ENCODE peak calls at places on chromosome X, in five cellular contexts. J is GM12878, U is HepG2, N is K562, T is SK-N-SH. P is an unnamed sample.

GRCh38 chrX:21376636-21377035 is 2.4 kb downstream of the CNKSR2 start:
- DNase-seq in J (no peak), U (no peak), N (no peak), T (no peak), P (no peak)

GRCh38 chrX:130020661-130021324 is 38.4 kb downstream of the BCORL1 start:
- DNase-seq in J (no peak), U (no peak), N (no peak), T (no peak), P (no peak)

GRCh38 chrX:149504226-149504914 is 736 bp downstream of the IDS start:
- DNase-seq in J (no peak), U (no peak), N (peak; percentile 37), T (peak; percentile 67), P (no peak)

GRCh38 chrX:14916017-14916674 is 42.9 kb downstream of the MOSPD2 start:
- DNase-seq in J (no peak), U (no peak), N (no peak), T (no peak), P (no peak)

GRCh38 chrX:108165349-108166111 is 74.0 kb downstream of the ATG4A start:
- DNase-seq in J (no peak), U (peak; percentile 33), N (peak; percentile 33), T (peak; percentile 19), P (peak; percentile 10)

GRCh38 chrX:1475881-1476280 is 23.2 kb upstream of the ASMTL start:
- DNase-seq in J (no peak), U (no peak), N (no peak), T (no peak), P (no peak)

GRCh38 chrX:37755073-37755472 is 24.8 kb upstream of the CYBB start:
- DNase-seq in J (peak; percentile 67), U (no peak), N (peak; percentile 27), T (no peak), P (no peak)

GRCh38 chrX:15269618-15270521 is at the start of gene ASB9:
- DNase-seq in J (no peak), U (peak; percentile 78), N (no peak), T (peak; percentile 45), P (peak; percentile 15)

GRCh38 chrX:66638591-66639500 is at the start of gene EDA2R:
- DNase-seq in J (peak; percentile 60), U (peak; percentile 85), N (no peak), T (peak; percentile 66), P (no peak)

GRCh38 chrX:6262959-6263358 is 34.3 kb upstream of the NLGN4X start:
- DNase-seq in J (no peak), U (no peak), N (no peak), T (no peak), P (no peak)

GRCh38 chrX:12263211-12263610 is 124.9 kb downstream of the FRMPD4 start:
- DNase-seq in J (no peak), U (no peak), N (no peak), T (no peak), P (no peak)

GRCh38 chrX:110004970-110005369 is 2.1 kb downstream of the TMEM164 start:
- DNase-seq in J (no peak), U (no peak), N (peak; percentile 14), T (no peak), P (no peak)

GRCh38 chrX:2627272-2627867 is 63.7 kb upstream of the CD99 start:
- DNase-seq in J (no peak), U (peak; percentile 71), N (peak; percentile 15), T (peak; percentile 19), P (no peak)

GRCh38 chrX:108712886-108713285 is 23.5 kb downstream of the IRS4 start:
- DNase-seq in J (no peak), U (peak; percentile 0), N (no peak), T (no peak), P (no peak)

GRCh38 chrX:120244735-120245498 is 5.7 kb upstream of the ZBTB33 start:
- DNase-seq in J (no peak), U (peak; percentile 71), N (peak; percentile 69), T (peak; percentile 54), P (peak; percentile 62)

GRCh38 chrX:128975716-128976115 is 547.6 kb downstream of the SMARCA1 start:
- DNase-seq in J (no peak), U (peak; percentile 23), N (peak; percentile 6), T (peak; percentile 41), P (peak; percentile 10)

GRCh38 chrX:130159776-130160175 is 5.9 kb downstream of the AIFM1 start:
- DNase-seq in J (no peak), U (no peak), N (no peak), T (no peak), P (no peak)

GRCh38 chrX:49157194-49157593 is 5.4 kb upstream of the MAGIX start:
- DNase-seq in J (no peak), U (no peak), N (no peak), T (no peak), P (no peak)

GRCh38 chrX:44244008-44244407 is 99.5 kb downstream of the EFHC2 start:
- DNase-seq in J (no peak), U (no peak), N (peak; percentile 13), T (peak; percentile 6), P (peak; percentile 20)

GRCh38 chrX:43526206-43526605 is 129.9 kb upstream of the MAOA start:
- DNase-seq in J (no peak), U (no peak), N (no peak), T (no peak), P (no peak)

GRCh38 chrX:152806035-152806434 is 24.5 kb downstream of the CETN2 start:
- DNase-seq in J (no peak), U (no peak), N (no peak), T (peak; percentile 40), P (no peak)

GRCh38 chrX:86295293-86295692 is 147.0 kb downstream of the DACH2 start:
- DNase-seq in J (no peak), U (no peak), N (no peak), T (no peak), P (no peak)

GRCh38 chrX:153775293-153775595 is 5.6 kb upstream of the SRPK3 start:
- DNase-seq in J (no peak), U (no peak), N (no peak), T (peak; percentile 28), P (no peak)

DNA sequence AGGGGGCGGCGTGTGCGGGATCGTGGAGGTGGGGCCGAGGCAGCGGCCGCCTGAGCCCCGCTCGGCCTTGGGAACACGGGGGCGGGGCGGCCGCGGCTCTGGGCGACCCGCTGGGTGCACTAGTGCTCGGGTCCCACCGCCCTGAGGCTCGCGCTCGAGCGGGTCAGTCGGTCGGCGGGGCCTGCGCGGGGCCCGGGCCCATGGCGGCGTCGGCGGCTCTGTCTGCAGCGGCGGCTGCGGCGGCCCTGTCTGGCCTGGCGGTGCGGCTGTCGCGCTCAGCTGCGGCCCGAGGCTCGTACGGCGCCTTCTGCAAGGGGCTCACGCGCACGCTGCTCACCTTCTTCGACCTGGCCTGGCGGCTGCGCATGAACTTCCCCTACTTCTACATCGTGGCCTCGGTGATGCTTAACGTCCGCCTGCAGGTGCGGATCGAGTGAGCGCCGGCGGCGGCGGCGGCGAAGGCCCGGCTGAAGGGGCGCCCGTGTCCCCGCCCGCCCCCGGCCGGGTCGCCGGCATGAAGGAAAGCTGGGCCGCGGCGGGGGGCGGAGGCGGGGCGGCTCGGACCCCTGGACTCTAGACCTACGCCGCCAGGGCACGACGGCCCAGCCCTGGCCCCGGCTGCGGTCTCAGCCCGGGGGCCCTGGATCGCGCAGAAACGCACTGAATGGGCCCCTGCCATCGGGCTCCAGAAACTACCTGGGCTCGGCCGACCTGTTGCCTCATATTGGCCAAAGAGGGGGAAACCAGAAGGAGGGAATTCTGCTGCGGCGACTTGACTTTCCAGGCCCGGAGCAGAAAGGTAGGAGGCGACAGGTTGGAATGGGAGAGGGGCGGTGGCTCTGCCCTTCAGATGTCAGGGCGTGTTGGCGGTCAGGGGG is at the start of gene SMIM10L2A:
- DNase-seq in J (no peak), U (no peak), N (no peak), T (peak; percentile 48), P (no peak)
- H3K27ac ChIP-seq in J (no peak within 1 kb of the TSS), U (no peak within 1 kb of the TSS), N (no peak within 1 kb of the TSS), T (no peak within 1 kb of the TSS), P (peak within 1 kb of the TSS; percentile 36)

GRCh38 chrX:101080326-101080725 is 1.6 kb downstream of the TMEM35A start:
- DNase-seq in J (no peak), U (no peak), N (no peak), T (no peak), P (no peak)
- TF ChIP-seq SIN3A in J (no peak), U (no peak), N (no peak), T (no peak), P (no peak)

GRCh38 chrX:150847088-150847487 is 51.4 kb downstream of the CD99L2 start:
- DNase-seq in J (no peak), U (no peak), N (no peak), T (no peak), P (no peak)
- H3K27ac ChIP-seq in J (no peak overlapping the region), U (no peak overlapping the region), N (no peak overlapping the region), T (no peak overlapping the region), P (peak overlapping the region; percentile 84)

DNA sequence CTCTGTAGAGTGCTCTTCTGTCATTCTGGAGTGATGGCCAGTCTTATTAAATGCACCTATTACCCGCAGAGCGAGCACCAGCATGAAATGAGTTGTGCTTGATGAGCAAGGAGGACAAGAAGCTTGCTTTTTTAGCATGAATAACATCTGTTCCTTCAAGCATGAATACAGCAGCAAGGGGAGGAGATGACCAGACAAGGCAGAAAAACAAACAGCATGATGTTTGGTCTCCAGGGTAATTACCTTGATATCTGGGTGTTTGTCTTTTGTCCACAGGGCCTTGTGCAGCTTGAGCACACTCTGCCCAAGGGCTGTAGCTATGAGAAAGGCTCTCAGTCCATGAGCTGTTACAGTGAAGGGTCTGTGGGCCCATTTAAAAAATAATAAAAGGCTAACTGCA is 324.8 kb upstream of the DDX53 start:
- DNase-seq in J (no peak), U (no peak), N (no peak), T (no peak), P (no peak)
- TF ChIP-seq SIN3A in J (no peak), U (no peak), N (no peak), T (no peak), P (no peak)

GRCh38 chrX:154822029-154822428 is 12.4 kb downstream of the SMIM9 start:
- DNase-seq in J (no peak), U (no peak), N (no peak), T (no peak), P (no peak)

GRCh38 chrX:154815274-154815818 is 10.1 kb upstream of the MPP1 start:
- DNase-seq in J (no peak), U (no peak), N (no peak), T (no peak), P (no peak)

GRCh38 chrX:154821523-154821922 is 12.9 kb downstream of the SMIM9 start:
- DNase-seq in J (no peak), U (no peak), N (no peak), T (no peak), P (no peak)

GRCh38 chrX:154818916-154819770 is 13.9 kb upstream of the MPP1 start:
- DNase-seq in J (no peak), U (no peak), N (peak; percentile 65), T (no peak), P (no peak)

GRCh38 chrX:154819771-154820341 is 14.6 kb upstream of the MPP1 start:
- DNase-seq in J (no peak), U (no peak), N (peak; percentile 44), T (no peak), P (no peak)
- H3K27ac ChIP-seq in J (peak overlapping the region; percentile 20), U (no peak overlapping the region), N (peak overlapping the region; percentile 97), T (no peak overlapping the region), P (no peak overlapping the region)

GRCh38 chrX:68936608-68937007 is 107.8 kb downstream of the EFNB1 start:
- DNase-seq in J (no peak), U (no peak), N (no peak), T (no peak), P (no peak)
- TF ChIP-seq SIN3A in J (no peak), U (no peak), N (no peak), T (no peak), P (no peak)

GRCh38 chrX:19670321-19670750 is 155.0 kb upstream of the MAP3K15 start:
- DNase-seq in J (no peak), U (peak; percentile 21), N (no peak), T (no peak), P (no peak)
- H3K27ac ChIP-seq in J (no peak overlapping the region), U (peak overlapping the region; percentile 58), N (no peak overlapping the region), T (peak overlapping the region; percentile 53), P (peak overlapping the region; percentile 88)

P was measured in Panc1.